ENCODE peak calls at places on chromosome 12, in seven cellular contexts. N is tibial artery, L is right atrium auricular region, W is glutamatergic neuron, B is AG04450, X is fibroblast of the aortic adventitia, C is lower leg skin. G is an unnamed sample.

GRCh38 chr12:43306066-43306465 is 245.9 kb downstream of the ADAMTS20 start:
- DNase-seq in N (no peak), W (no peak), X (peak; percentile 91), C (no peak), L (no peak), B (peak; percentile 93), G (no peak)

GRCh38 chr12:27336254-27336653 is 3.6 kb downstream of the BMAL2 start:
- DNase-seq in L (no peak), X (no peak), N (no peak), W (no peak), C (no peak), B (no peak), G (no peak)

GRCh38 chr12:79925492-79925891 is 9.4 kb downstream of the PPP1R12A start:
- DNase-seq in B (no peak), C (no peak), X (no peak), W (no peak), N (no peak), L (no peak), G (no peak)

GRCh38 chr12:113469224-113469652 is 2.4 kb downstream of the LHX5 start:
- DNase-seq in X (no peak), B (no peak), W (no peak), C (no peak), L (no peak), N (no peak), G (no peak)

GRCh38 chr12:117344716-117345115 is 16.7 kb downstream of the NOS1 start:
- DNase-seq in L (no peak), C (no peak), N (no peak), W (no peak), B (no peak), X (no peak), G (no peak)

GRCh38 chr12:114668905-114669304 is 15.1 kb downstream of the TBX3 start:
- DNase-seq in C (no peak), W (no peak), N (no peak), X (no peak), B (no peak), L (no peak), G (no peak)

GRCh38 chr12:64077922-64078321 is 144.2 kb downstream of the KICS2 start:
- DNase-seq in N (no peak), L (no peak), C (no peak), X (peak; percentile 28), W (no peak), B (no peak), G (no peak)

GRCh38 chr12:60684988-60685655 is 1089.3 kb downstream of the SLC16A7 start:
- DNase-seq in N (no peak), C (no peak), B (no peak), X (no peak), L (no peak), W (no peak), G (peak; percentile 5)

GRCh38 chr12:46562625-46563228 is 190.2 kb upstream of the SLC38A2 start:
- DNase-seq in X (peak; percentile 95), B (no peak), N (no peak), L (no peak), C (no peak), W (no peak), G (no peak)

GRCh38 chr12:31231611-31232360 is 94.2 kb downstream of the SINHCAF start:
- DNase-seq in L (no peak), N (no peak), C (no peak), W (no peak), X (no peak), B (no peak), G (no peak)

GRCh38 chr12:119088917-119089667 is 89.6 kb upstream of the HSPB8 start:
- DNase-seq in N (no peak), W (no peak), B (no peak), L (peak; percentile 11), X (no peak), C (no peak), G (no peak)

GRCh38 chr12:34390171-34390841 is 368.0 kb downstream of the ALG10 start:
- DNase-seq in W (no peak), C (no peak), X (no peak), B (no peak), N (no peak), L (no peak), G (no peak)

GRCh38 chr12:13564266-13564810 is 367.8 kb downstream of the EMP1 start:
- DNase-seq in L (no peak), C (no peak), B (no peak), W (no peak), X (no peak), N (no peak), G (no peak)

GRCh38 chr12:34290191-34290995 is 268.1 kb downstream of the ALG10 start:
- DNase-seq in W (no peak), L (no peak), X (no peak), C (no peak), B (no peak), N (no peak), G (no peak)

GRCh38 chr12:11827096-11827841 is 177.8 kb downstream of the ETV6 start:
- DNase-seq in W (no peak), N (no peak), B (no peak), X (no peak), C (no peak), L (no peak), G (no peak)

GRCh38 chr12:109517619-109518018 is 40.2 kb downstream of the UBE3B start:
- DNase-seq in B (no peak), L (no peak), X (no peak), C (no peak), W (peak; percentile 67), N (no peak), G (no peak)

GRCh38 chr12:96401061-96401871 is 1.0 kb upstream of the CDK17 start:
- DNase-seq in X (peak; percentile 89), B (peak; percentile 61), L (no peak), W (no peak), C (no peak), N (no peak), G (peak; percentile 8)
- TF ChIP-seq CTCF in X (peak; percentile 45), B (peak; percentile 60), L (peak; percentile 59), W (no peak), C (no peak), N (peak; percentile 8), G (no peak)

GRCh38 chr12:81797100-81797499 is 38.0 kb upstream of the PPFIA2 start:
- DNase-seq in L (no peak), B (no peak), C (no peak), N (no peak), X (peak; percentile 9), W (no peak), G (no peak)
- TF ChIP-seq CTCF in L (peak; percentile 35), B (peak; percentile 53), C (no peak), N (no peak), X (peak; percentile 46), W (peak; percentile 79), G (peak; percentile 77)

DNA sequence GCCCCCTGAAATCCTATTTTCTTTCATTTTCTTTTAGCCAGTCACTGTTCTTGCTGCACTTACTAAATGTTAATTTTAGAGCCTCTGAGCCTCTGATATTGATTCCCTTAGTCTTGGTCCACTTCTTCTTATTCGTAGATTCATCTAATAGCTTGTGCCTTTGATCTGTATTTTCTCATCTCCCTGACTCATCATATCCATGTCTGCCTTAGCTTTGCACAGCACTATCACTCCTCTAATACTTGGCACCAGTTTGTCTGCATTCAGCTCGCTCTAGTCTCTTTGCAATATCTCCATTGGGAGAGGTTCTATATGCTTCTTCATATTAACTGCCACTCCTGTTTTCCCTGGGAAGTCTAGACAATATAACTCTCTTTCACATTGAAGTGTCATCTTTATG is 68.5 kb upstream of the CSRP2 start:
- DNase-seq in B (no peak), L (no peak), C (no peak), N (no peak), W (no peak), X (no peak), G (no peak)
- TF ChIP-seq CTCF in B (no peak), L (no peak), C (no peak), N (no peak), W (no peak), X (no peak), G (no peak)

GRCh38 chr12:48978741-48979601 is 849 bp downstream of the WNT1 start:
- DNase-seq in X (no peak), C (no peak), L (no peak), W (no peak), N (no peak), B (no peak), G (no peak)

GRCh38 chr12:48980953-48981756 is 3.0 kb downstream of the WNT1 start:
- DNase-seq in B (no peak), W (peak; percentile 40), X (no peak), C (no peak), L (no peak), N (no peak), G (no peak)

GRCh38 chr12:48981757-48982157 is 3.6 kb downstream of the WNT1 start:
- DNase-seq in B (no peak), N (no peak), W (no peak), C (no peak), L (no peak), X (no peak), G (no peak)

GRCh38 chr12:48979602-48980388 is 1.7 kb downstream of the WNT1 start:
- DNase-seq in N (no peak), C (no peak), L (no peak), B (no peak), W (no peak), X (no peak), G (no peak)

DNA sequence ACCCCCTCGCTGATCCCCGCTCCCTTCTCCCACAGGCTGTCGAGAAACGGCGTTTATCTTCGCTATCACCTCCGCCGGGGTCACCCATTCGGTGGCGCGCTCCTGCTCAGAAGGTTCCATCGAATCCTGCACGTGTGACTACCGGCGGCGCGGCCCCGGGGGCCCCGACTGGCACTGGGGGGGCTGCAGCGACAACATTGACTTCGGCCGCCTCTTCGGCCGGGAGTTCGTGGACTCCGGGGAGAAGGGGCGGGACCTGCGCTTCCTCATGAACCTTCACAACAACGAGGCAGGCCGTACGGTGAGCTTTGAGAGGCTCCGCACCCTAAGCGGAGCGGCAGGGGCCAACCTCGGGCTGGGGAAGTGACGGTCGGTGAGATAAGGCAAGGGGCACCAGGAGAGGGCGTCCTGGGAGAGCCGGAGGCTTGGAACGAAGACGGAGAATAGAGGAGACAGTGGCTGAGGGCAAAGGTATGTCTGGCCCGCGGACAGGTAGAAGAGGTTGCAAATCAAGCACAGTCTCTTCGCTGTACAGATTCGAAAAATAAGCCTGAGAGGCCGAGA is 2.3 kb downstream of the WNT1 start:
- DNase-seq in X (no peak), B (no peak), N (no peak), C (no peak), L (no peak), W (no peak), G (no peak)
- TF ChIP-seq CTCF in X (no peak), B (no peak), N (no peak), C (no peak), L (no peak), W (no peak), G (no peak)